ENCODE peak calls at places on chromosomes 1 and 21, in eight cellular contexts. T is fibroblast of pulmonary artery, R is fibroblast of villous mesenchyme, Q is fibroblast of the aortic adventitia, K is PC-9, P is heart right ventricle, F is GM23338, C is RWPE1. X is an unnamed sample.

GRCh38 chr1:95035536-95035935 is 37.2 kb downstream of the ALG14 start:
- DNase-seq in T (peak; percentile 91), R (peak; percentile 93), Q (peak; percentile 93), K (peak; percentile 59), P (no peak), F (no peak), C (no peak), X (no peak)

GRCh38 chr1:156618853-156619581 is at the start of gene HAPLN2:
- DNase-seq in T (peak; percentile 23), R (no peak), Q (no peak), K (no peak), P (no peak), F (peak; percentile 82), C (no peak), X (peak; percentile 61)

GRCh38 chr1:28457678-28458077 is 48.2 kb upstream of the RCC1 start:
- DNase-seq in T (no peak), R (no peak), Q (no peak), K (no peak), P (no peak), F (no peak), C (no peak), X (no peak)

GRCh38 chr1:38616846-38617245 is 242.7 kb downstream of the RRAGC start:
- DNase-seq in T (no peak), R (no peak), Q (no peak), K (no peak), P (no peak), F (no peak), C (no peak), X (no peak)

GRCh38 chr1:202293620-202294019 is 48.1 kb downstream of the UBE2T start:
- DNase-seq in T (peak; percentile 33), R (peak; percentile 67), Q (peak; percentile 51), K (peak; percentile 9), P (no peak), F (no peak), C (no peak), X (no peak)

GRCh38 chr1:4207842-4208692 is 308.0 kb upstream of the C1orf174 start:
- DNase-seq in T (no peak), R (no peak), Q (no peak), K (no peak), P (no peak), F (no peak), C (no peak), X (no peak)

GRCh38 chr1:153567621-153568366 is 2.1 kb upstream of the S100A2 start:
- DNase-seq in T (no peak), R (no peak), Q (peak; percentile 29), K (peak; percentile 90), P (no peak), F (peak; percentile 57), C (peak; percentile 88), X (peak; percentile 88)

GRCh38 chr1:205440476-205441317 is 15.1 kb downstream of the BLACAT1 start:
- DNase-seq in T (peak; percentile 74), R (peak; percentile 9), Q (no peak), K (no peak), P (no peak), F (peak; percentile 72), C (peak; percentile 95), X (peak; percentile 96)

GRCh38 chr1:24503870-24504523 is 1.4 kb downstream of the RCAN3 start:
- DNase-seq in T (no peak), R (no peak), Q (no peak), K (no peak), P (no peak), F (no peak), C (no peak), X (no peak)

GRCh38 chr1:6998267-6998666 is 213.0 kb downstream of the CAMTA1 start:
- DNase-seq in T (no peak), R (no peak), Q (no peak), K (no peak), P (no peak), F (peak; percentile 72), C (no peak), X (peak; percentile 62)

GRCh38 chr1:239253032-239253431 is 133.3 kb upstream of the CHRM3 start:
- DNase-seq in T (no peak), R (no peak), Q (no peak), K (no peak), P (no peak), F (peak; percentile 11), C (peak; percentile 13), X (no peak)

GRCh38 chr1:11740258-11741192 is 4.6 kb downstream of the AGTRAP start:
- DNase-seq in T (no peak), R (no peak), Q (no peak), K (no peak), P (no peak), F (no peak), C (no peak), X (no peak)

GRCh38 chr1:9331558-9332346 is 39.1 kb downstream of the SPSB1 start:
- DNase-seq in T (no peak), R (peak; percentile 84), Q (no peak), K (no peak), P (no peak), F (no peak), C (no peak), X (no peak)

GRCh38 chr1:102002057-102002456 is 5.3 kb upstream of the OLFM3 start:
- DNase-seq in T (no peak), R (no peak), Q (no peak), K (no peak), P (no peak), F (no peak), C (no peak), X (no peak)

GRCh38 chr21:43985690-43986251 is 26.3 kb upstream of the TRAPPC10 start:
- DNase-seq in T (no peak), R (no peak), Q (no peak), K (no peak), P (no peak), F (peak; percentile 70), C (no peak), X (no peak)

GRCh38 chr1:32962248-32962896 is 2.2 kb downstream of the RNF19B start:
- DNase-seq in T (no peak), R (peak; percentile 66), Q (no peak), K (no peak), P (no peak), F (no peak), C (no peak), X (no peak)

GRCh38 chr21:42639646-42640152 is 13.7 kb upstream of the PDE9A start:
- DNase-seq in T (no peak), R (no peak), Q (no peak), K (no peak), P (no peak), F (no peak), C (no peak), X (no peak)

GRCh38 chr1:1307908-1308755 is at the start of the genes ACAP3 and PUSL1:
- DNase-seq in T (peak; percentile 94), R (peak; percentile 93), Q (peak; percentile 96), K (peak; percentile 72), P (peak; percentile 89), F (peak; percentile 91), C (peak; percentile 97), X (peak; percentile 86)
- TF ChIP-seq CTCF in T (no peak), R (no peak), Q (no peak), K (no peak), P (no peak), F (no peak), C (no peak), X (no peak)

DNA sequence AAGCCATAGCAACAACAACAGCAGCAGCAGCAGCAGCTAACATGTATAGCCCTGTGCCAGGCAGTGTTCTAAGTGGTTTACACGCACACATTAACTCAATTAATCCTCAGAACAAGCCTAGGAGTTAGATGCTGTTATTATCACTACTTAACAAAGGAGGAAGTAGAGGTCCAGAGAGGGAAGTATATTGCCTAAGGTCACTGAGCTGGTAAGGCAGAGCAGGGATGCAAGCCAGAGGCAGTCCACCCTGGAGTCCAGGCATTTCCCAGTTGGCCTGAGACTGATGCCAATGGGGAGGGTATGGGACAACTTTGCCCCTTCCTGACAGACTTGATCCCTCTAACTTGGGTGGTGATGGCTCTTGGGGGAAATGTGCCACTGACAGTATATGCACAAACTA is 6.8 kb downstream of the CDC14A start:
- DNase-seq in T (no peak), R (no peak), Q (no peak), K (no peak), P (no peak), F (no peak), C (no peak), X (no peak)
- TF ChIP-seq CTCF in T (no peak), R (no peak), Q (no peak), K (no peak), P (no peak), F (no peak), C (no peak), X (no peak)

GRCh38 chr1:16960560-16961296 is 19.7 kb downstream of the MFAP2 start:
- DNase-seq in T (peak; percentile 79), R (peak; percentile 80), Q (peak; percentile 76), K (peak; percentile 63), P (peak; percentile 81), F (peak; percentile 97), C (peak; percentile 53), X (peak; percentile 91)

GRCh38 chr1:16965486-16966067 is 14.8 kb downstream of the MFAP2 start:
- DNase-seq in T (no peak), R (no peak), Q (no peak), K (no peak), P (no peak), F (no peak), C (no peak), X (no peak)

GRCh38 chr1:16956775-16957174 is 23.6 kb downstream of the MFAP2 start:
- DNase-seq in T (no peak), R (no peak), Q (no peak), K (no peak), P (no peak), F (no peak), C (no peak), X (no peak)

GRCh38 chr1:16958475-16958874 is 21.9 kb downstream of the MFAP2 start:
- DNase-seq in T (no peak), R (no peak), Q (no peak), K (no peak), P (no peak), F (no peak), C (no peak), X (no peak)

DNA sequence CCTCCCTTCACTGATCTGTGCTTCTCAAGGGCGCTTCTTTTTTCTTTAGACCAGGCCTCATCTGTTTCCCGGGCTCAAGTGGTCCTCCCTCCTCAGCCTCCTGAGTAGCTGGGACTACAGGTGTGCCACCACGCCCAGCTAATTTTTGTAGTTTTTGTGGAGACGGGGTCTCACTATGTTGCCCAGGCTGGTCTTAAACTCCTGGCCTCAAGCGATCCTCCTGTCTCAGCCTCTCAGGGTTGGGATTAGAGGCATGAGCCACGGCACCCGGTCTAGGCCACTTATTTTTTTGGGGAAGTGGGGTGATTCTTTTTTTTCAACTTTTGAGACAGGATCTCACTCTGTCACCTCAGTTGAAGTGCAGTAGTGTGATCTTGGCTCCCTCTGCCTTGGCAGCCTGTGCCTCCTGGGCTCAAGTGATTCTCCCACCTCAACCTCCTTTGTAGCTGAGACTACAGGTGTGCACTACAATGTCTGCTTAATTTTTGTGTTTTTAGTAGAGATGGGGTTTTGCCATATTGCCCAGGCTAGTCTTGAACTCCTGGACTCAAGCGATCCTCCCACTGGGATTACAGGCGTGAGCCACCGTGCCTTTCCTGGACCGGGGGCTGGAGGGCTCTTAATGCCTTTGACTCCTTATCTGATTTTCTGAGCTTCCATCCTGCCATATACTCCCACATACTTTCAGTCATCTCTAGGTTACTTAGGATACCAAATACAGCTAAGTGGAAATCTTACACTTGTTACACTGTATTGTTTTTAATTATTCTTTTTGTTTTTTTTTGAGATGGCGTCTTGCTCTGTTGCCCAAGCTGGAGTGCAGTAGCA is 18.9 kb downstream of the MFAP2 start:
- DNase-seq in T (no peak), R (no peak), Q (no peak), K (no peak), P (no peak), F (no peak), C (no peak), X (no peak)
- TF ChIP-seq CTCF in T (no peak), R (no peak), Q (no peak), K (no peak), P (no peak), F (no peak), C (no peak), X (no peak)

GRCh38 chr21:45973475-45974072 is 8.0 kb upstream of the COL6A1 start:
- DNase-seq in T (peak; percentile 90), R (peak; percentile 93), Q (peak; percentile 89), K (no peak), P (peak; percentile 83), F (peak; percentile 81), C (peak; percentile 69), X (peak; percentile 69)
- TF ChIP-seq CTCF in T (peak; percentile 70), R (peak; percentile 82), Q (peak; percentile 85), K (peak; percentile 36), P (peak; percentile 65), F (peak; percentile 61), C (peak; percentile 81), X (peak; percentile 30)

X was measured in Calu3.